ENCODE peak calls at places on chromosomes 6 and 20, in five cellular contexts. J, W, C, T and M are unnamed samples.

GRCh38 chr20:3045816-3046676 is at the start of gene MRPS26:
- DNase-seq in J (peak; percentile 97), T (peak; percentile 85), W (peak; percentile 91), C (peak; percentile 89), M (peak; percentile 70)

GRCh38 chr6:13075491-13075845 is 252.9 kb downstream of the TBC1D7 start:
- DNase-seq in C (no peak), J (no peak), T (no peak), W (no peak), M (no peak)

GRCh38 chr6:22214314-22214713 is 82.5 kb downstream of the PRL start:
- DNase-seq in W (no peak), J (no peak), C (no peak), T (no peak), M (no peak)

GRCh38 chr6:106666290-106667021 is 37.1 kb downstream of the QRSL1 start:
- DNase-seq in T (peak; percentile 3), J (no peak), W (no peak), C (no peak), M (no peak)

GRCh38 chr20:13995841-13996240 is 525 bp downstream of the MACROD2 start:
- DNase-seq in T (peak; percentile 28), J (peak; percentile 67), W (peak; percentile 3), C (peak; percentile 50), M (peak; percentile 21)

GRCh38 chr6:7154341-7155139 is 46.8 kb downstream of the RREB1 start:
- DNase-seq in T (no peak), C (no peak), J (no peak), W (no peak), M (no peak)

GRCh38 chr6:168035098-168035660 is 37.7 kb downstream of the KIF25 start:
- DNase-seq in W (peak; percentile 84), T (no peak), C (peak; percentile 21), J (peak; percentile 21), M (peak; percentile 15)

GRCh38 chr20:38321959-38322598 is 18.1 kb downstream of the BPI start:
- DNase-seq in W (peak; percentile 44), J (peak; percentile 2), C (peak; percentile 21), T (peak; percentile 54), M (no peak)

GRCh38 chr6:40343887-40344565 is 243.1 kb downstream of the LRFN2 start:
- DNase-seq in T (no peak), J (no peak), W (no peak), C (no peak), M (no peak)